ENCODE peak calls at places on chromosomes 5 and 9, in four cellular contexts. W, N, K and O are unnamed samples.

GRCh38 chr5:32710335-32710858 is 724 bp upstream of the NPR3 start:
- DNase-seq in W (no peak), N (peak), K (no peak), O (peak)

GRCh38 chr9:77556396-77556795 is 91.7 kb downstream of the GNA14 start:
- DNase-seq in W (no peak), K (no peak), N (no peak), O (no peak)

GRCh38 chr5:163245584-163245983 is 191.8 kb upstream of the CCNG1 start:
- DNase-seq in W (no peak), N (no peak), K (no peak), O (no peak)

GRCh38 chr5:6522337-6522736 is 73.7 kb downstream of the UBE2QL1 start:
- DNase-seq in W (no peak), K (no peak), N (no peak), O (no peak)

GRCh38 chr5:177603631-177604030 is 3.7 kb downstream of the B4GALT7 start:
- DNase-seq in N (no peak), W (no peak), K (no peak), O (no peak)

GRCh38 chr5:160169326-160169725 is 50.1 kb upstream of the PWWP2A start:
- DNase-seq in N (no peak), W (no peak), K (peak), O (no peak)

GRCh38 chr9:132525308-132525707 is 57.1 kb upstream of the BARHL1 start:
- DNase-seq in W (no peak), N (no peak), K (no peak), O (no peak)

GRCh38 chr9:108477538-108478006 is 378.2 kb downstream of the ACTL7B start:
- DNase-seq in W (no peak), K (peak), N (no peak), O (no peak)

GRCh38 chr9:136093995-136094881 is 851 bp downstream of the NACC2 start:
- DNase-seq in K (no peak), W (peak), N (peak), O (no peak)

GRCh38 chr5:142356318-142356715 is 31.5 kb upstream of the SPRY4 start:
- DNase-seq in K (no peak), N (no peak), W (no peak), O (no peak)

GRCh38 chr9:89926167-89926566 is 321.4 kb downstream of the GADD45G start:
- DNase-seq in W (no peak), N (no peak), K (no peak), O (no peak)

GRCh38 chr5:122726990-122727616 is 47.8 kb upstream of the SNX2 start:
- DNase-seq in K (peak), N (no peak), W (no peak), O (no peak)